ENCODE peak calls at places on chromosomes 7 and 10, in nine cellular contexts. S is WERI-Rb-1, N is Peyer's patch, Y is Panc1, U is ovary, Z is upper lobe of right lung, P is HFF-Myc, E is colonic mucosa, H is brain microvascular endothelial cell. F is an unnamed sample.

GRCh38 chr7:70585071-70585470 is 546.9 kb upstream of the GALNT17 start:
- DNase-seq in S (no peak), N (no peak), Y (no peak), U (no peak), Z (no peak), P (no peak), E (no peak), H (no peak), F (no peak)

GRCh38 chr7:15832996-15833395 is 146.5 kb upstream of the MEOX2 start:
- DNase-seq in S (no peak), N (no peak), Y (no peak), U (peak; percentile 46), Z (no peak), P (peak; percentile 37), E (peak; percentile 62), H (no peak), F (no peak)

GRCh38 chr10:30080161-30080560 is 20.8 kb upstream of the JCAD start:
- DNase-seq in S (no peak), N (no peak), Y (no peak), U (no peak), Z (no peak), P (no peak), E (no peak), H (no peak), F (no peak)

GRCh38 chr10:115117301-115117700 is 24.1 kb downstream of the ATRNL1 start:
- DNase-seq in S (no peak), N (no peak), Y (no peak), U (no peak), Z (no peak), P (no peak), E (no peak), H (no peak), F (no peak)

GRCh38 chr7:67392596-67393438 is 396.2 kb downstream of the TYW1 start:
- DNase-seq in S (no peak), N (no peak), Y (no peak), U (no peak), Z (no peak), P (no peak), E (no peak), H (no peak), F (no peak)

GRCh38 chr10:26085549-26085948 is 131.0 kb upstream of the GAD2 start:
- DNase-seq in S (no peak), N (no peak), Y (no peak), U (no peak), Z (no peak), P (no peak), E (no peak), H (no peak), F (no peak)

GRCh38 chr7:46945328-46945727 is 636.6 kb downstream of the TNS3 start:
- DNase-seq in S (peak; percentile 28), N (no peak), Y (no peak), U (no peak), Z (no peak), P (no peak), E (no peak), H (no peak), F (no peak)

GRCh38 chr10:42932735-42933453 is 144.0 kb upstream of the RET start:
- DNase-seq in S (no peak), N (no peak), Y (no peak), U (no peak), Z (no peak), P (no peak), E (peak; percentile 34), H (no peak), F (no peak)

GRCh38 chr10:131638481-131639278 is 262.1 kb upstream of the PPP2R2D start:
- DNase-seq in S (no peak), N (no peak), Y (no peak), U (no peak), Z (peak; percentile 41), P (no peak), E (no peak), H (no peak), F (no peak)

DNA sequence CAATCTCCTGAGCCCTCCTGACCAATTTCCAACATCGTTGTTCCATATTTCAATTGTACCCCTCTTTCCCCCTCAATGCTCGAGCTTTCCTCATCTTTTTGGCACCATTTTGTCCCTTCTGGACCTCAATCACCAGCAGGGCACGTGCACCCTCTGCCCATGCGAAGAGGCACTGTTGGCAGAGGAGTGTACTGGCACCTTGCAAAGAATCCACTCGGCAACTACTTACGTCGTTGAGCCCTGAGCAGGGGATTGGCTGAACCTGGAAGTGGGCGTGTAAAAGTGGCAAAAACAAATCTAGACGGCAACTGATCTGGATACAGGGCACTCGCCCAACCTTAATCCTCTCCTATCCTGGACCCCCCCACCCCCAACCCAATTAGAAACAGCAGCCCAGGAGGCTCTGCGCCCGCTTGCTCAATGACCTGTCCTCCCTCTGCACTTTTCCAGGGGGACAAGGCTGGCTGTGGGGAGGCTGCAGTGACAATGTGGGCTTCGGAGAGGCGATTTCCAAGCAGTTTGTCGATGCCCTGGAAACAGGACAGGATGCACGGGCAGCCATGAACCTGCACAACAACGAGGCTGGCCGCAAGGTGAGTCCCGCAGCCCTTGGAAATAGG is 18.8 kb downstream of the WNT8B start:
- DNase-seq in S (peak; percentile 78), N (peak; percentile 85), Y (peak; percentile 96), U (peak; percentile 89), Z (peak; percentile 87), P (peak; percentile 70), E (peak; percentile 92), H (peak; percentile 89), F (peak; percentile 89)
- TF ChIP-seq CTCF in S (no peak), N (no peak), Y (no peak), U (no peak), Z (no peak), P (no peak), E (no peak), H (no peak), F (no peak)

GRCh38 chr7:132558815-132559214 is 17.5 kb downstream of the PLXNA4 start:
- DNase-seq in S (no peak), N (no peak), Y (no peak), U (no peak), Z (no peak), P (no peak), E (no peak), H (no peak), F (no peak)
- TF ChIP-seq CTCF in S (peak; percentile 20), N (no peak), Y (no peak), U (no peak), Z (no peak), P (no peak), E (no peak), H (no peak), F (no peak)

GRCh38 chr7:68725843-68726242 is 872.4 kb upstream of the AUTS2 start:
- DNase-seq in S (no peak), N (no peak), Y (no peak), U (no peak), Z (no peak), P (no peak), E (no peak), H (no peak), F (no peak)
- TF ChIP-seq CTCF in S (no peak), N (no peak), Y (peak; percentile 12), U (no peak), Z (no peak), P (no peak), E (no peak), H (peak; percentile 8), F (no peak)

GRCh38 chr10:127649642-127650041 is 87.3 kb upstream of the FOXI2 start:
- DNase-seq in S (peak; percentile 38), N (no peak), Y (no peak), U (no peak), Z (no peak), P (no peak), E (peak; percentile 22), H (no peak), F (no peak)
- TF ChIP-seq CTCF in S (peak; percentile 57), N (no peak), Y (peak; percentile 66), U (no peak), Z (peak; percentile 29), P (peak; percentile 7), E (no peak), H (peak; percentile 16), F (no peak)